ENCODE peak calls at places on chromosomes 6 and 20, in nine cellular contexts. P is testis; O is ovary; W is GM23338; F is H9; U is GM23248; V is left ventricle myocardium inferior; A is heart right ventricle; M is CD8-positive, alpha-beta memory T cell. Q is an unnamed sample. For H3K4me1, the result is how much of the 10 kb centered on the place peaks cover.

GRCh38 chr6:151301547-151301946 is 61.8 kb downstream of the AKAP12 start:
- DNase-seq in V (no peak), P (no peak), O (no peak), A (no peak), M (no peak), F (no peak), W (no peak), U (no peak), Q (no peak)

GRCh38 chr6:50816115-50816675 is 2.5 kb upstream of the TFAP2B start:
- DNase-seq in W (peak), O (peak), A (peak), U (peak), V (peak), F (peak), M (peak), P (peak), Q (peak)

GRCh38 chr6:26328265-26328844 is 36.6 kb upstream of the BTN3A2 start:
- DNase-seq in O (no peak), U (no peak), F (no peak), W (no peak), M (no peak), V (no peak), A (no peak), P (no peak), Q (peak)

GRCh38 chr6:82959385-82959941 is 106.2 kb downstream of the UBE3D start:
- DNase-seq in F (peak), W (peak), A (no peak), M (no peak), P (no peak), U (peak), O (no peak), V (no peak), Q (no peak)

GRCh38 chr6:88124925-88125557 is 41.1 kb downstream of the CNR1 start:
- DNase-seq in V (no peak), O (no peak), F (no peak), P (no peak), U (no peak), W (no peak), A (no peak), M (no peak), Q (no peak)

GRCh38 chr20:63053430-63054102 is 46.8 kb upstream of the BHLHE23 start:
- DNase-seq in F (peak), W (no peak), U (no peak), M (no peak), A (no peak), V (peak), O (no peak), P (no peak), Q (no peak)

GRCh38 chr6:33504486-33504885 is 50.1 kb downstream of the ZBTB9 start:
- DNase-seq in W (no peak), P (no peak), A (no peak), O (no peak), M (no peak), F (no peak), U (no peak), V (no peak), Q (no peak)

GRCh38 chr6:118968416-118968815 is 33.5 kb upstream of the MCM9 start:
- DNase-seq in P (no peak), M (no peak), U (peak), O (no peak), V (no peak), F (no peak), A (peak), W (peak), Q (no peak)

GRCh38 chr20:3032624-3033023 is 10.8 kb upstream of the GNRH2 start:
- DNase-seq in A (no peak), M (no peak), W (no peak), V (no peak), F (no peak), U (no peak), O (no peak), P (peak), Q (no peak)

GRCh38 chr6:136284909-136285308 is 4.7 kb downstream of the BCLAF1 start:
- DNase-seq in O (no peak), A (no peak), U (peak), W (peak), P (no peak), M (no peak), F (no peak), V (no peak), Q (no peak)

GRCh38 chr6:88302769-88303230 is 136.7 kb upstream of the CNR1 start:
- DNase-seq in O (no peak), P (no peak), F (no peak), V (no peak), U (no peak), M (no peak), A (no peak), W (no peak), Q (no peak)

GRCh38 chr6:1406306-1407058 is 17.1 kb downstream of the FOXF2 start:
- DNase-seq in A (no peak), V (no peak), P (peak), M (no peak), W (no peak), F (no peak), O (no peak), U (peak), Q (no peak)

GRCh38 chr6:65908065-65908464 is 201.0 kb upstream of the EYS start:
- DNase-seq in W (no peak), V (no peak), M (no peak), F (no peak), A (no peak), P (no peak), O (no peak), U (no peak), Q (no peak)

GRCh38 chr20:58212636-58213035 is 15.8 kb downstream of the ANKRD60 start:
- DNase-seq in V (no peak), A (no peak), F (no peak), U (no peak), O (no peak), W (no peak), P (no peak), M (no peak), Q (peak)

GRCh38 chr20:3193806-3194616 is 10.5 kb downstream of the DDRGK1 start:
- DNase-seq in U (no peak), O (no peak), F (no peak), A (no peak), W (no peak), V (no peak), M (no peak), P (no peak), Q (no peak)

DNA sequence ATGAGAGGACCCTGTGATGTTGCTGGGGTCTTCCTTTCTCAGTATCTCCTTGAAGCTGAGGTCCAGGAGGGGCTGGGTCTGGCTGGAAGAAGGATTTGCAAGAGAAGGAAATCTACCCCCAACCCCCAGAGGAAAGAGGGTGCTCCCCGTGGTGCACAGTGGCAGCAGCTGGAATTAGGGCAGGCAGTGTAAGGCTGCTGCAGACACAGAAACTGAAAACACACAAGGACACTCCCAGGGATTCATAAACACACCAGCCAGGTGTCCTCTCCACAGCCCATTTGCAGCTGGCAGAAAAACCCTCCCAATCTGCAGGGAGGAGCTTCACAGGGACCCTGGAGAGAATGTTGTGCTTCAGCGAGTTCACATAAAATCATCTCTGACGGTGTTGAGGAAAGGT is 297.2 kb downstream of the CDH26 start:
- DNase-seq in M (no peak), O (no peak), A (no peak), F (no peak), U (no peak), V (no peak), P (no peak), W (no peak), Q (no peak)
- H3K4me1 ChIP-seq in M (under half), O (under half), A (under half), F (under half), U (under half), V (under half), P (under half), W (under half), Q (under half)

DNA sequence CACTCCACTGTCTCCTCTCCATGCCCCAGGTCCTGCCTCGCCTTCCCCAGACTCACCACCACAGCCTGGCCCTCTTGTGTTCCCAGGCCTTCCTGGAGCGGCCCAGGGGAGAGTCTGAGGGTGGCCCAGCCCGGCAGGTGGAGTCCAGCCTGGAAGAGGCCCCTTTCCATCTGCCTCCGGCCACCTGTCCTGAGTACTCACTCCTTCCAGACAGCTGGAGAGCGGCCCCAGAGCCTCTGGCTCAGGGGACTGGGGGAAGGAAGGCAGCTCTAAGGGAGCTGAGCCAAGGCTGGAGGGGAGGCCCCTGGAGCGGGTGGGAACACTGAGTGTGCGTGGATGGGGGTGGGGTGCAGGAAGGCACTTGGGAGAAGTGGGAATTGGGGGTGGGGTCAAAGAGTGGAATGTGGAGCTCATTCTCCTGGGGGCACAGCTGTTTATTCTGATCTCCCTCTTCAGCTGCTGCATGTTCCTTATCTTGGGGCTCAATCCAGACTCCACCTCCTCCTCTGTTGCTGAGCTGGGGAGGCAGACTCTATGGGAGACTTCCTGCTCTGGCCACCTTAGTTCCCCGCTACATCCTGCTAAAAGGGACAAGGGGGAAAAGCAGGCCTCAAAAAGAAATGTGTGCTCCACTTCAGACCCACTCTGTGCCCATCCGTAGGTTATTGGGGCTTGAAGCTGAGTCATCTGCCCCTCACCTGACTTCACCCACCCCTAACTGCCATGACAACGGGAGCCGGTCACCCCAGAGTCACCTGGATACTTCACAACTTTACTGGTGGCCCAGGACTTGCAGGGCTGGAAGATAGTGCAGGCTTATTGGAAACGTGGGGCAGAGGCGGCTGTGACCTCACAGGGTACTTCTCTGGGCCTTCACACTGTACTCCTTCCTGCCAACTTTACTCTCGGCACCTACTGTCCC is 19.5 kb upstream of the TAF8 start:
- DNase-seq in P (peak), A (peak), O (peak), M (no peak), W (peak), U (no peak), F (no peak), V (peak), Q (peak)
- H3K4me1 ChIP-seq in P (under half), A (under half), O (under half), M (half or more), W (under half), U (under half), F (under half), V (half or more), Q (under half)

DNA sequence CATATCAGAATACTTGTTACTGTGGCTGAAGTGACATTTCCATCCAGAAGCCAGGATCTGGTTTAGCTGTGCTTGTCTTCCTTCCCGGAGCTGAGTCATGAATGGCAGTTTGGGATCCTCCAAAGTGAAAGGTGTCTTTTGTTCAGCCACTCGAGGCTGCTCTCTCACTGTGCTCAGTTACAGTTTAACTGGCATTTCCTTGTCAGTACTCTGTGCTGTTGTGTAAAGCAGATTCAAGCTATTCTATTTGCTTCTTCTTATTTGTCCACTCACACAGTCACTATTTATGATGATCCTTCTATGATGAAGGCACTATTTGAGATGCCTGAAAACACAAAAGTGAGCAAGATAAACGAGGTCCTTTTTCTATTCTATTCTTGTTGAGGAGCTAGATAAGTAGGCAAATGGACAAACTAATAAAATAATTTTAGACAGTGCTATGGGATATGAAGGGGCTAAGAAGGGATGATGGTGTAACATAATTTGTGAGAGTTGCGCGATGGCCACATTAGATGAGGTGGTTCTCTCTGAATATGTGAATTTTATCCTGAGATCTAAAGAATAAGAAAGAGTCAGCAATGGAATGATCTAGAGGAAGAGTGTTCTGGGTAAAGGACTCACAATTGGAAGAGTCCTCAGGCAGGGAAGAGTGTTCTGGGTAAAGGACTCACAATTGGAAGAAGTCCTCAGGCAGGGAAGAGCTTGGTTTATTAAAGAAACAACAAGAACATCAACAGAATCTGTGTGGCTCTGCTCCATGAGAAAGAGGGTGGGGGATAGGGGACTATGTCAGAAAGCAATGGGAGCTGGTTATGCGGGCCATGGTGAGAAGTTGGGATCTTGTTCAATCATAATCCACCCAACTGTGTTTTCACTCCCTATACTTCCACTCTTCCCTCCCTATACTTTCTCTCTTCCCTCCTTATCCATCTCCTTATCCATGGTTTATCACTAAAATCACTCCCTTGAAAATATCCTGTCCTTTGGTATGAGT is 40.1 kb downstream of the CYP24A1 start:
- DNase-seq in U (peak), W (no peak), O (no peak), V (no peak), A (no peak), M (no peak), F (no peak), P (no peak), Q (no peak)
- H3K4me1 ChIP-seq in U (under half), W (under half), O (under half), V (under half), A (under half), M (under half), F (under half), P (under half), Q (under half)

GRCh38 chr6:311679-312220 is 19.5 kb downstream of the DUSP22 start:
- DNase-seq in V (peak), F (no peak), W (no peak), M (no peak), A (peak), O (no peak), P (peak), U (no peak), Q (no peak)

GRCh38 chr6:310671-311070 is 18.4 kb downstream of the DUSP22 start:
- DNase-seq in W (no peak), O (no peak), U (no peak), A (no peak), F (no peak), M (no peak), V (no peak), P (no peak), Q (no peak)

GRCh38 chr6:315226-315625 is 22.9 kb downstream of the DUSP22 start:
- DNase-seq in F (no peak), V (no peak), O (no peak), U (no peak), P (no peak), M (no peak), A (no peak), W (no peak), Q (no peak)

GRCh38 chr6:313917-314316 is 21.6 kb downstream of the DUSP22 start:
- DNase-seq in F (no peak), W (no peak), O (no peak), A (no peak), V (no peak), U (no peak), M (no peak), P (no peak), Q (no peak)

GRCh38 chr6:312704-313485 is 20.6 kb downstream of the DUSP22 start:
- DNase-seq in M (no peak), F (no peak), U (no peak), A (no peak), W (no peak), V (no peak), O (no peak), P (peak), Q (no peak)
- H3K4me1 ChIP-seq in M (under half), F (under half), U (under half), A (under half), W (under half), V (under half), O (under half), P (under half), Q (under half)

DNA sequence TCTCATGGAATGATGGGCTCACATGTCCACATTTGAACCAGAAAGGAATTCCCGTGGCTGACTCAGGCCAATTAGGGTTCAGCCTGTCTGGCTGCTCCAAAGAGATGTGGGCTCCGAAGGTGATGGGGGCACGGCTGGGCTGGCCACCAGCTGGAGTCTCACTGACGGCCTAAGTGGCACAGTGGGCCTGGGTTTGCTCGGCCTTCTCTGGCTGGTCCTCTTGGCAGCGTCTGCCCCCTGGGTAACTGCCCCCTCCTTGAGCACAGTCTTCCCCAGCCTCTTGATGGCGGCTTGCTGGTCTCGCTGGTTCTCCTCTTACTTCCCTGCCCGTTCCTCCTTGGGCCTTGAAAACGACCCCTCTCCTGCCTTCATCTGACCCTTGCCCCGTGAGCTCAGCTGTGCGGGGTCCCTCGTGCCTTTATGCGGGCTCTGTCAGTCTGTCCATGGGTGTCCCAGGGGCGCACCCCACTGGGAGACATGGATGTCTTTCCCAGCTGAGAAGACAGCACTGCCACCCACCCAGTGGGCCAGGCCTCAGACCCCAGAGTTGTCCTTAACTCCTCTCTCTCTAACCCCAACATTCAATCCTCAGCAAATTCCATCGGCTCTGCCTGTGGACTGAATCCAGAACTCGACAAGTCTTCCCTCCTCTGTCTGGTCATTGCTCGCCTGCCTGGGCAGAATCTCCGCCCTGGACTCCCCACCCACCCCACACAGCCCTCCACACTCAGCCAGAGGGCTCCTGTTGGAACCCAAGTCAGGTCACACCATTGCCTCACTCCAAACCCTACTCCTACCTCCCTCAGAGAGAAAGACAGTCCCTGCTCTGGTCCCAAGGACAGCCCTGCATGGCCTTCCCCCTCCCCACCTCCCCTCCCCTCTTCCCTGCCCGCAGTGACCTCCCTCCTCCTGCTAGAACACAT is 78.7 kb downstream of the CEBPB start:
- DNase-seq in P (no peak), O (no peak), F (no peak), W (no peak), U (peak), V (no peak), M (no peak), A (no peak), Q (no peak)
- H3K4me1 ChIP-seq in P (under half), O (under half), F (under half), W (under half), U (under half), V (under half), M (under half), A (under half), Q (under half)

DNA sequence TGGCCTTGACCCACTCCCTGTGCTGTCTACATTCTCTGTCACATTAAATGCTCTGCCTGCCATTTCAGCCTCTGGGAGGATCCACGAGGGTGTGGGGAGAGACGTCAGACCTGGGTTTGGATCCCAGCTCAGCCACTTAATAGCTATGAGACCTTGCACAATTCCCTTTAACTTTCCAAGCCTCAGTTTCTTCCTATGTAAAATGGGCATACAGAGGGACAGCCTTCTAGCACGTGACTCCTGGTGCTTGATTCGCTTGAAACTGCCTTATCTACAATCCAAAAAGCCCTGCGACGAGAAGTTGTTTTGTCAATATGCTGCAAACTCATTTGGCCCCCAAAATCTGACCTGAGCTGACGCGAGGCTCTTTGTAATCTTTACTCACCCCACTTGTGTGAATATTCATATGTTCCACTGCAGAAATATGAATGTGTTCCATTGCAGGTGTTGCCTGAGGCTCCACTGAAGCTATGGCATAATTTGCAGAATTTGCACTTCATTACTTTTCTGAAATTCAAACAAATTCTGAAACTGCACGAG is 40.1 kb downstream of the TOX2 start:
- DNase-seq in M (no peak), O (no peak), V (no peak), U (peak), F (no peak), P (no peak), A (no peak), W (no peak), Q (no peak)
- H3K4me1 ChIP-seq in M (half or more), O (under half), V (under half), U (under half), F (under half), P (under half), A (under half), W (under half), Q (under half)